ENCODE peak calls at places on chromosome 20, in four cellular contexts. X is A549, B is lower leg skin, W is prostate gland. T is an unnamed sample.

GRCh38 chr20:42254673-42255072 is 636.5 kb upstream of the CHD6 start:
- DNase-seq in B (peak), W (no peak), X (no peak), T (no peak)

GRCh38 chr20:16575390-16576140 is 2.3 kb upstream of the KIF16B start:
- DNase-seq in X (peak), W (no peak), B (no peak), T (no peak)

GRCh38 chr20:45378191-45378590 is at the start of gene TP53TG5:
- DNase-seq in B (peak), W (no peak), X (no peak), T (no peak)

GRCh38 chr20:36745234-36745926 is 510 bp downstream of the NDRG3 start:
- DNase-seq in X (peak), B (no peak), W (peak), T (no peak)

GRCh38 chr20:50577175-50578018 is 67.2 kb downstream of the PTPN1 start:
- DNase-seq in W (peak), B (peak), X (no peak), T (no peak)

GRCh38 chr20:44688053-44688625 is 27.0 kb upstream of the CCN5 start:
- DNase-seq in B (no peak), W (no peak), X (no peak), T (no peak)

GRCh38 chr20:44186201-44186600 is 787 bp downstream of the JPH2 start:
- DNase-seq in X (no peak), B (no peak), W (no peak), T (no peak)

GRCh38 chr20:57708694-57709673 is 831 bp downstream of the PMEPA1 start:
- DNase-seq in W (no peak), X (no peak), B (peak), T (peak)

GRCh38 chr20:6704132-6704861 is 63.2 kb upstream of the BMP2 start:
- DNase-seq in X (peak), W (peak), B (no peak), T (no peak)

GRCh38 chr20:61518424-61518951 is 266.4 kb downstream of the CDH4 start:
- DNase-seq in W (no peak), B (no peak), X (no peak), T (no peak)

GRCh38 chr20:34129518-34130162 is 17.6 kb upstream of the EIF2S2 start:
- DNase-seq in W (peak), B (no peak), X (peak), T (peak)

GRCh38 chr20:53959849-53960585 is 110.4 kb downstream of the BCAS1 start:
- DNase-seq in B (no peak), X (no peak), W (no peak), T (no peak)

GRCh38 chr20:9417665-9418064 is 96.7 kb upstream of the LAMP5 start:
- DNase-seq in W (no peak), B (no peak), X (no peak), T (no peak)

GRCh38 chr20:60254901-60255411 is 296.7 kb downstream of the CDH26 start:
- DNase-seq in W (no peak), B (peak), X (no peak), T (no peak)

GRCh38 chr20:17169575-17170136 is 57.2 kb upstream of the PCSK2 start:
- DNase-seq in W (no peak), B (no peak), X (no peak), T (no peak)

GRCh38 chr20:53149652-53150205 is 177.6 kb downstream of the TSHZ2 start:
- DNase-seq in B (no peak), X (no peak), W (no peak), T (peak)

GRCh38 chr20:52972965-52973819 is 1.0 kb downstream of the TSHZ2 start:
- DNase-seq in W (peak), X (no peak), B (peak), T (peak)

GRCh38 chr20:2528671-2529070 is 7.7 kb upstream of the TMC2 start:
- DNase-seq in X (no peak), W (no peak), B (peak), T (no peak)

GRCh38 chr20:19943021-19943659 is 74.0 kb upstream of the NAA20 start:
- DNase-seq in B (no peak), X (no peak), W (peak), T (no peak)

GRCh38 chr20:2755451-2756055 is 44.9 kb downstream of the CPXM1 start:
- DNase-seq in B (peak), X (no peak), W (no peak), T (no peak)

GRCh38 chr20:309841-310644 is 12.7 kb downstream of the ZCCHC3 start:
- DNase-seq in W (peak), X (no peak), B (peak), T (peak)

GRCh38 chr20:38343798-38344701 is 2.2 kb upstream of the LBP start:
- DNase-seq in B (no peak), X (no peak), W (no peak), T (no peak)
- H3K4me3 ChIP-seq in B (no peak), X (no peak), W (no peak), T (no peak)

GRCh38 chr20:64076061-64076997 is 3.0 kb downstream of the RGS19 start:
- DNase-seq in B (no peak), W (no peak), X (no peak), T (no peak)

GRCh38 chr20:64077094-64077493 is 2.2 kb downstream of the RGS19 start:
- DNase-seq in W (no peak), X (no peak), B (no peak), T (no peak)

GRCh38 chr20:64077876-64078551 is 1.3 kb downstream of the RGS19 start:
- DNase-seq in X (no peak), B (no peak), W (no peak), T (no peak)

GRCh38 chr20:64078934-64079272 is 415 bp downstream of the RGS19 start:
- DNase-seq in X (no peak), W (no peak), B (no peak), T (no peak)

DNA sequence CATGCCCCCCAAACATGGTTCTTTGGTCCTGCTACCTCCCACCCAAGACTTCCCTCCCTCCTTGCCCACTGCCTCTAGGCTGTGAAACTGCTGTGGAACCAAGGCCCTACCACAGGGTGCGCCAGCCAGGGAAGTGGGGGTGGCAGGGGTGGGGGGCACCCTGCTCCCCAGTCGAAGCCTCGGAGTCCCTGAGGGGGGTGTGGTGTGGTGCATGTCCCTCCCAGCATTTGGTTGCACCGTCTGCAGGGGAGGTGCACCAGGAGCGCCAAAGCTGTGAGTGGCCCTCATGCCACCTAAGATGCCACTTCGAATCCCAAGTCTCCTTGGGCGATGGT is 1.8 kb downstream of the RGS19 start:
- DNase-seq in X (no peak), B (no peak), W (no peak), T (no peak)
- H3K4me3 ChIP-seq in X (no peak), B (no peak), W (no peak), T (no peak)

GRCh38 chr20:40268321-40269075 is 420.5 kb downstream of the MAFB start:
- DNase-seq in X (no peak), B (no peak), W (no peak), T (no peak)
- H3K4me3 ChIP-seq in X (no peak), B (no peak), W (no peak), T (no peak)

DNA sequence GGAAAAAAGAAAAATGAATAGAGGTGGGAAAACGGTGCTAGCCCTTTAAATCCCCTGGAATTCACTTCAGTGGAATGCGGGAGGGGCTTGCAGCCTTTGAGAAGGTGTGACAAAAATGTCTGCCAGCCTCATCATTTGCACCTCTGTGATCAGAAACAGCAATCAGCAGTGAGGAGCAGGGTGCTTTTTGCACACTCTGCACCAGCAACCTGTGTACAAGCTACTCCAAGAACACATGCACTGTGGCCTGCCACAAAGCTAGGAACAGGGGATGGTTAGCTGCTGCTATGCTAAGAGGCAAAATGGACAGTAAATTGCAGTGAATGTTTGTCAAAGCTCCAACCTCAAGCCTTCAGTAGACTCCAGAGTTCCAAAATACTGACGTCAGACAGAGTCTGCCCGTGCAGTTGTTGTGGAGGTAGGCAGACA is 29.7 kb downstream of the GINS1 start:
- DNase-seq in B (no peak), W (no peak), X (no peak), T (no peak)
- H3K4me3 ChIP-seq in B (no peak), W (no peak), X (no peak), T (no peak)

DNA sequence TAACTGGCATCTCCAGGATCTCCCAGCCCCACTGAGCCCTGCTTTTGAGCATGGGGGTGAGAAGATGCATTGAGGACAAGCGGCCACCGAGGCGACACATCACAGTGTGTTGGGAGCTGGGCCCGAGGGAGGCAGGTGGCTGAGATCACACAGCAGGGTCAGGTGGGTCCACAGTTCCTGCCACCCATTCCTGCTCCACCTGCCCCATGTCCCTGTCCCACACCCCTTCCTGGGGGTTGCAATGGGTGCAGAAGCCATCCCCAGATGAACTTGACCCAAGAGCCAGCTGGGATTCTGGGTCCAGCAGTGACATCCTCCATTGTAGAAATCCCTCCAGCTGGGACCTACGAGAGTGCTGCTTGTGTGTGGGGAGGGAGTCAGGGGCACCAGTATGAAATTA is 1.0 kb downstream of the TGM2 start:
- DNase-seq in W (no peak), X (no peak), B (no peak), T (no peak)
- H3K4me3 ChIP-seq in W (peak), X (peak), B (no peak), T (peak)

GRCh38 chr20:4134355-4134834 is 119.0 kb upstream of the RNF24 start:
- DNase-seq in B (peak), X (no peak), W (no peak), T (no peak)

GRCh38 chr20:4136078-4136966 is 121.0 kb upstream of the RNF24 start:
- DNase-seq in B (peak), W (no peak), X (peak), T (no peak)

GRCh38 chr20:4135385-4136077 is 120.2 kb upstream of the RNF24 start:
- DNase-seq in B (peak), X (peak), W (no peak), T (peak)

GRCh38 chr20:4132956-4133355 is 117.6 kb upstream of the RNF24 start:
- DNase-seq in W (no peak), B (no peak), X (no peak), T (no peak)

GRCh38 chr20:4134861-4135379 is 119.6 kb upstream of the RNF24 start:
- DNase-seq in W (no peak), X (no peak), B (peak), T (no peak)
- H3K4me3 ChIP-seq in W (no peak), X (peak), B (no peak), T (no peak)

GRCh38 chr20:49122920-49123319 is 65.2 kb downstream of the STAU1 start:
- DNase-seq in X (no peak), W (no peak), B (peak), T (no peak)
- H3K4me3 ChIP-seq in X (no peak), W (no peak), B (no peak), T (no peak)

T was measured in uterus.